ENCODE peak calls at places on chromosome 20, in five cellular contexts. K is testis, D is choroid plexus epithelial cell, O is mammary epithelial cell, U is breast epithelium. G is an unnamed sample.

GRCh38 chr20:23541330-23541729 is 27.0 kb downstream of the CST9L start:
- DNase-seq in K (no peak), D (no peak), O (peak; percentile 69), U (no peak), G (no peak)

GRCh38 chr20:6029538-6029937 is 24.3 kb downstream of the LRRN4 start:
- DNase-seq in K (no peak), D (peak; percentile 51), O (no peak), U (no peak), G (no peak)

GRCh38 chr20:52959125-52959524 is 13.0 kb upstream of the TSHZ2 start:
- DNase-seq in K (no peak), D (no peak), O (no peak), U (no peak), G (peak; percentile 7)

GRCh38 chr20:380763-381580 is 412 bp downstream of the TRIB3 start:
- DNase-seq in K (peak; percentile 31), D (peak; percentile 70), O (peak; percentile 77), U (no peak), G (peak; percentile 58)

GRCh38 chr20:29873946-29874345 is 1383.5 kb upstream of the DEFB115 start:
- DNase-seq in K (peak; percentile 72), D (peak; percentile 47), O (no peak), U (no peak), G (peak; percentile 70)

GRCh38 chr20:45104786-45105185 is 3.9 kb upstream of the KCNS1 start:
- DNase-seq in K (no peak), D (peak; percentile 40), O (peak; percentile 95), U (no peak), G (peak; percentile 77)

GRCh38 chr20:49559411-49560081 is 8.4 kb downstream of the PTGIS start:
- DNase-seq in K (no peak), D (no peak), O (no peak), U (no peak), G (no peak)

GRCh38 chr20:52047811-52048302 is 143.7 kb downstream of the ZFP64 start:
- DNase-seq in K (no peak), D (peak; percentile 70), O (peak; percentile 33), U (no peak), G (peak; percentile 87)

GRCh38 chr20:10448270-10449156 is 13.4 kb downstream of the SLX4IP start:
- DNase-seq in K (no peak), D (peak; percentile 50), O (no peak), U (no peak), G (no peak)

GRCh38 chr20:8129211-8129986 is 2.7 kb upstream of the PLCB1 start:
- DNase-seq in K (no peak), D (peak; percentile 82), O (no peak), U (no peak), G (no peak)

GRCh38 chr20:11917663-11918062 is at the start of gene BTBD3:
- DNase-seq in K (peak; percentile 80), D (peak; percentile 86), O (peak; percentile 83), U (peak; percentile 38), G (peak; percentile 67)

GRCh38 chr20:25246182-25246943 is 1.5 kb upstream of the PYGB start:
- DNase-seq in K (no peak), D (no peak), O (no peak), U (peak; percentile 16), G (no peak)
- H3K4me3 ChIP-seq in K (no peak overlapping the region), D (peak overlapping the region; percentile 91), O (peak overlapping the region; percentile 60), U (peak overlapping the region; percentile 99), G (peak overlapping the region; percentile 93)

DNA sequence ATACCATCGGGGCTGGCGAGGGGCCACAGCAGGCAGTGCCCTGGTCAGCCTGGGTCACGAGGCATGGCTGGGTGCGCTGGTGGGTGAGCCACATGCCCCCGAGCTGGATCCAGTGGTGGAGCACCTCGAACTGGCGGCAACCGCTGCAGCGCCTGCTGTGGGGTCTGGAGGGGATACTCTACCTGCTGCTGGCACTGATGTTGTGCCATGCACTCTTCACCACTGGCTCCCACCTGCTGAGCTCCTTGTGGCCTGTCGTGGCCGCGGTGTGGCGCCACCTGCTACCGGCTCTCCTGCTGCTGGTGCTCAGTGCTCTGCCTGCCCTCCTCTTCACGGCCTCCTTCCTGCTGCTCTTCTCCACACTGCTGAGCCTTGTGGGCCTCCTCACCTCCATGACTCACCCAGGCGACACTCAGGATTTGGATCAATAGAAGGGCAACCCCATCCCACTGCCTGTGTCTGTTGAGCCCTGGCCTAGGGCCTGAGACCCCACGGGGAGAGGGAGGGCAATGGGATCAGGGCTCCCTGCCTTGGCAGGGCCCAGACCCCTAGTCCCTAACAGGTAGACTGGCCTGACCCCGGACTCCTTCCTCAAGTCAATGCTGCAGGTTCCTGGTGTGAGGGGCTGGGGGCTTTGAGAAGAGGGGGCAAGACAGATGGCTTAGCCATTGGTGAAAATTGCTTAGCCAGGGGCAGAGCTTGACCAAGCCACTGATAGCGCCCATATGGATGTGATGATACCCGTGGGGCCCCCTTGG is 598 bp downstream of the TMEM239 start:
- DNase-seq in K (no peak), D (no peak), O (no peak), U (no peak), G (no peak)
- TF ChIP-seq CTCF in K (no peak), D (peak; percentile 8), O (no peak), U (no peak), G (no peak)

GRCh38 chr20:34312544-34313217 is 9.5 kb upstream of the AHCY start:
- DNase-seq in K (peak; percentile 89), D (peak; percentile 89), O (peak; percentile 77), U (peak; percentile 74), G (peak; percentile 81)
- H3K4me3 ChIP-seq in K (peak overlapping the region; percentile 51), D (peak overlapping the region; percentile 46), O (no peak overlapping the region), U (peak overlapping the region; percentile 38), G (peak overlapping the region; percentile 18)

DNA sequence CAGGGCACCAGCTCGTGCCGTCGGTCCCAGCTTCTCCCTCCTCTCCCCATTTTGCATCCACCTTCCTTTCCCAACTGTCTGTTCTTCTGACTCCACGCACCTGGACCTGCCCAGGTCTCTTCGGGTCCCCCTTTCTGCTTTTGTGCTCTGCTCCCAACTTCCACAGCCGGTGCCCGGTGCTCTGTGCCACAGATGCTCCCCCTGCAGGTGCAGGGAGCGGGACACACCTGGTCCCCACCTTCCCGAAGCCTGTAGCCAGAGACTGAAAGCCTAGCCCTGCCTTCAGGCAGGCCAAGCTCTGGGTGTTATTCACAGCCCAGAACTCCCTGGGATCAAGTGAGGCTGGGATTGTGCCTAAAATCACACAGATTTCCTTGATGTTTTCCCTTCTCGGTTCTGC is 24.6 kb upstream of the BMP7 start:
- DNase-seq in K (no peak), D (no peak), O (no peak), U (no peak), G (no peak)
- TF ChIP-seq CTCF in K (no peak), D (no peak), O (no peak), U (no peak), G (no peak)

DNA sequence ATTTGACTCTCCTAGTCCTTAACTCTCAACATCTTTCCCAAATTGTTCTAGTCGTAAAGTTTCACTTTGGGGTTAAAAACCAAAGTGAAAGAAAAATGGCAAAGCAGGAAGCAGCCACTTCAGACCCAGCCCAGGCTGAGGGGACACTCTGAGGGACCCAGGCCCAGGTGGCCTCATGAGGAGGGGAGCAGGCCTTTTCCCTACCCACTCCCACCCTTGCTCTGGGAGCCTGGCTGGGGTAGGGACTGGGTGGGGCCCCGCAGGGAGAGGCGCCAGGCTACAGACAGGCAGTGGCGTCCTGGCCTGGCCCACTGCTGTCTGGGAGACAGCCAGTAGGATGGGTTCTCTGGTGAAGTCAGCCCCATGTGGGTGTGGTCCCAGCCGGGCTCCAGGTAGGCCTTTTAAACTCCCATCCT is 68.7 kb upstream of the MYL9 start:
- DNase-seq in K (no peak), D (no peak), O (peak; percentile 73), U (peak; percentile 81), G (no peak)
- H3K4me3 ChIP-seq in K (no peak overlapping the region), D (no peak overlapping the region), O (peak overlapping the region; percentile 27), U (peak overlapping the region; percentile 54), G (no peak overlapping the region)

GRCh38 chr20:57390604-57391438 is at the start of gene RBM38:
- DNase-seq in K (peak; percentile 74), D (peak; percentile 61), O (peak; percentile 34), U (no peak), G (peak; percentile 39)
- TF ChIP-seq CTCF in K (no peak), D (no peak), O (no peak), U (no peak), G (no peak)

G was measured in astrocyte of the spinal cord.